ENCODE peak calls at places on chromosome 5, in four cellular contexts. S is OCI-LY7, P is AG04450, L is heart right ventricle. W is an unnamed sample.

GRCh38 chr5:171422902-171423663 is 3.6 kb downstream of the FGF18 start:
- DNase-seq in S (no peak), P (no peak), L (no peak), W (no peak)

GRCh38 chr5:175824621-175825020 is 46.8 kb upstream of the CPLX2 start:
- DNase-seq in S (no peak), P (no peak), L (no peak), W (no peak)

GRCh38 chr5:65142511-65143011 is 339.2 kb downstream of the ADAMTS6 start:
- DNase-seq in S (no peak), P (no peak), L (no peak), W (no peak)

GRCh38 chr5:51958473-51958872 is 575.2 kb downstream of the ISL1 start:
- DNase-seq in S (no peak), P (no peak), L (no peak), W (no peak)

GRCh38 chr5:73180561-73180960 is 7.6 kb downstream of the TMEM174 start:
- DNase-seq in S (no peak), P (no peak), L (no peak), W (no peak)

GRCh38 chr5:73447234-73448071 is 1.1 kb downstream of the FOXD1 start:
- DNase-seq in S (peak), P (no peak), L (no peak), W (peak)

GRCh38 chr5:118968925-118969375 is 19.4 kb downstream of the DTWD2 start:
- DNase-seq in S (no peak), P (no peak), L (no peak), W (no peak)

GRCh38 chr5:68548959-68549676 is 333.6 kb downstream of the PIK3R1 start:
- DNase-seq in S (no peak), P (peak), L (no peak), W (no peak)

GRCh38 chr5:149205625-149206523 is 64.6 kb downstream of the ABLIM3 start:
- DNase-seq in S (no peak), P (peak), L (peak), W (no peak)

GRCh38 chr5:31291323-31291854 is 97.9 kb downstream of the CDH6 start:
- DNase-seq in S (no peak), P (no peak), L (no peak), W (no peak)
- TF ChIP-seq CTCF in S (peak), P (no peak), L (no peak), W (no peak)

GRCh38 chr5:147887026-147887627 is 8.6 kb downstream of the SCGB3A2 start:
- DNase-seq in S (peak), P (no peak), L (no peak), W (peak)
- TF ChIP-seq CTCF in S (peak), P (peak), L (peak), W (peak)

GRCh38 chr5:93589812-93590215 is 6.8 kb downstream of the NR2F1 start:
- DNase-seq in S (no peak), P (no peak), L (no peak), W (no peak)
- TF ChIP-seq CTCF in S (no peak), P (no peak), L (no peak), W (no peak)

DNA sequence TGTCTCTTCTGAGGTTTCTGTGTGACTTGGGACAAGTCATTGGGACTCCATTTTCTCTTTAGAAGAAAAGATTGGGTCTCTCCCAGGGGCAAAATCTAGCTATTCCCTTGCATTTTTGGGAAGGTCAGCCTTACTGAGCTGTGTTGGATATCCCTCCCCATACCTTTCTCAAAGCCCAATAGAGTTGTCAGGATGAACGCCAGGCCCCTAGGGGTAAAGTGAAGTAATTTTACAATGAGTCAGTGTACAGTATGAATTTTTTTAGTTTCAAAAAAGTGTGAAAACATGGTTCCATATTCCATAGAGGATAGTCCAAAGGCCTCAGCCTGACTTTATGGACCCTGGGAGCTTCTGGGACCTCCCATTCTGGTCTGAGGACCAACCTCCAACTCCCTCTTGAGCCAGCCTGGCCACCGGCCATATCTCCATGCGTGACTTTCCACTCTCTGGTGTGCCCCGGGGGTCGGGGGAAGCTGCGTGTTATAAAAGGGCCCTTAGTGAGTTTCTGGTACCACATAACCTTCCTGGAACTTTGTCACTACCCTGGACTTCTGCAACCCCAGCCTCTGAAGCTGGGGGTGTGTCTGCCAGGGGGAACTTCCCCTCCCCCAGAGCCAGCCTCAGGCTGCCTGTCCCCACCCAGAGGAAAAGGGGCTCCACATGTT is 52.5 kb upstream of the SYNPO start:
- DNase-seq in S (no peak), P (no peak), L (no peak), W (no peak)
- TF ChIP-seq CTCF in S (no peak), P (no peak), L (no peak), W (no peak)

DNA sequence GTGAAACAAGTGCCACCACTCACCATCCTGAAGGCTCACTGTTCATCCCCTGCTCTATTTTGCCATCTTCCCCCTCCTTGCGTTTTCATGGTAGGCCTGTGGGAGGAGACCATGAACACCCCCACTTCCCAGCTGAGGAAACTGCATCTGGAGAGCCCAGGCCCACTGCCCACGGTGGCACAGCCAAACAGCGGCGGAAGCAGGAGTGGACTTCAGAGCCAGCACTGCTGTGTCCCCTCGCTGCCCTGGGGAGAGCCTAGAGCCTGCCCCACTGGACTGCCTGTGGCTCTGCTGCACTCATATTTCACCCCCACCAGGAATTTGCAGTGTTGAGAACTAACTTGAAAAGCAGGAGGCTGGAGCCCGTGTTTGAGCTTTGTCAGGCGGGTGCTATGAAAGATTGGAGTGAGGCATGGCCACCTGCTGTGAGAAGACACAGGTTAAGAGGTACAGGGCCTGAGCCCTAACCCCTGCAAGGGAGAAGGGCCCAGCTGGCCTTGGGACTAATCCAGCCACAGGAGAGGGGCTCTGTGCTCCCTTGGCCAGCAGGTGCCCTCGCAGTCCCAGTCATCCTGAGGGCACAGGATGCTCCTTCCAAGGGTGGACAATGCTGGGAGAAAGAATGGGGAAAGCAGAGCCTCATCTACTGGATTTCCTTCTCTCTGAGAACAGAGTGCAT is 79.0 kb downstream of the MACROH2A1 start:
- DNase-seq in S (no peak), P (no peak), L (no peak), W (no peak)
- TF ChIP-seq CTCF in S (no peak), P (peak), L (peak), W (no peak)

GRCh38 chr5:11062379-11062778 is 301.3 kb upstream of the DAP start:
- DNase-seq in S (no peak), P (no peak), L (no peak), W (no peak)
- TF ChIP-seq CTCF in S (no peak), P (no peak), L (peak), W (no peak)

GRCh38 chr5:142364251-142365145 is 39.7 kb upstream of the SPRY4 start:
- DNase-seq in S (no peak), P (no peak), L (peak), W (no peak)
- TF ChIP-seq CTCF in S (no peak), P (no peak), L (no peak), W (no peak)

DNA sequence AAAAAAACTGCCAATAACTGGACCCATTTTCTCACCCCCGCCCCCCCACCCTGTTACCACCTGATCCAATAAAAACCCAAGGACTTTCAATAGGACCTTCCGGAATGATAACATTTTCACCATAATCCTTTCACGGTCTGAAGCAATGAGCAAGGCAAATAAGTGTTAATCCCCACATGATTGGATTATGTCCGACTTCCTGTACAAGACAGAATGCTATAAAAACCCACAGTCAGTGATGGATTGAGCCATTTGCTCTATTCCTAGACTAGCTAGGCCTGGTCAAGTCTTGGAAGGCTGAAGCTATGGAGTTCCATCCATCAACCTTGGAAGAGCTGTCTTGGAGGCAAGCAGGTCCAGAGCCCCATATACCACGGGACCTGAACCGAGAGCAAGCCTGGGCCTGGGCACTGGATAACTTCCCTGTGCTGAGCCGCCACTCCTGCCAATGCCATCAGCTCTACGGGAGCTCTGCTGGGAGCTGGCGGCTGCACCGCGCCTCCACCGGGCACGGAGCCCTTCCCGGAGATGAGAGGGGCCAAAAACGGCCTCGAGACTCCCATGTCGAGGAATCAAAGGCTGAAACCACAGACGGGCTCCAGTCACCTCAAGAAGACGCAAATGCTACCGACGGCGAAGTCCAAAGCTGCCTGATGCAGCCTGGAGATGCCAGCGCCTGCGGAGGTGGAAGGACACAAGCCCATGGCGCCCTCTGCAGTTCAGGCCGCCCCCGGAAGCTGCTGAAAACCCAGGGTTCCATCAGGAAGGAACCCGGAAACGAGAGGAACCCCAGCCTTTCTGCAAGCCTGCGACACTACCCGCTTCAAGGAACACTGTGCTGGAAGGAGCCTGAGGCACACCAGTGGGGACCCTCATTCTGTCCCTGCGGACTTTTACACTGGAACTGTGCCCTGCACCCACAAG is 69.2 kb downstream of the ANXA2R start:
- DNase-seq in S (no peak), P (no peak), L (peak), W (peak)
- TF ChIP-seq CTCF in S (peak), P (peak), L (peak), W (no peak)

GRCh38 chr5:77256406-77256805 is 45.9 kb downstream of the PDE8B start:
- DNase-seq in S (no peak), P (no peak), L (no peak), W (no peak)
- TF ChIP-seq CTCF in S (no peak), P (no peak), L (no peak), W (no peak)

GRCh38 chr5:75330404-75330803 is 6.6 kb upstream of the HMGCR start:
- DNase-seq in S (no peak), P (no peak), L (no peak), W (no peak)

GRCh38 chr5:75320341-75320740 is 16.7 kb upstream of the HMGCR start:
- DNase-seq in S (no peak), P (no peak), L (no peak), W (no peak)

GRCh38 chr5:75324791-75325190 is 12.2 kb upstream of the HMGCR start:
- DNase-seq in S (no peak), P (no peak), L (no peak), W (peak)

GRCh38 chr5:75322066-75322465 is 15.0 kb upstream of the HMGCR start:
- DNase-seq in S (no peak), P (no peak), L (no peak), W (no peak)

GRCh38 chr5:75325242-75325641 is 11.8 kb upstream of the HMGCR start:
- DNase-seq in S (no peak), P (no peak), L (no peak), W (no peak)
- TF ChIP-seq CTCF in S (no peak), P (peak), L (no peak), W (no peak)

W was measured in activated CD8-positive, alpha-beta T cell treated with anti-CD3 and anti-CD28 coated beads for 36 hours.